ENCODE peak calls at places on chromosomes 11 and 22, in six cellular contexts. C is lower lobe of right lung, G is trophoblast cell, B is substantia nigra, H is cardiac muscle cell, F is H9. O is an unnamed sample.

GRCh38 chr11:67356867-67357561 is 3.7 kb upstream of the POLD4 start:
- DNase-seq in C (peak), G (peak), B (no peak), H (peak), F (peak), O (peak)

GRCh38 chr22:17096095-17096494 is 11.3 kb downstream of the IL17RA start:
- DNase-seq in C (no peak), G (no peak), B (no peak), H (no peak), F (no peak), O (no peak)

GRCh38 chr11:68550485-68550817 is 89.9 kb downstream of the PPP6R3 start:
- DNase-seq in C (no peak), G (no peak), B (no peak), H (peak), F (no peak), O (no peak)

GRCh38 chr11:119676461-119677020 is 52.5 kb downstream of the NECTIN1 start:
- DNase-seq in C (no peak), G (no peak), B (no peak), H (peak), F (no peak), O (no peak)

GRCh38 chr11:28836285-28837081 is 728.3 kb downstream of the METTL15 start:
- DNase-seq in C (no peak), G (no peak), B (no peak), H (peak), F (no peak), O (no peak)

GRCh38 chr11:19349340-19350025 is 108.7 kb upstream of the E2F8 start:
- DNase-seq in C (no peak), G (no peak), B (no peak), H (peak), F (no peak), O (no peak)

GRCh38 chr11:92838655-92839334 is 130.7 kb upstream of the MTNR1B start:
- DNase-seq in C (no peak), G (no peak), B (no peak), H (no peak), F (peak), O (no peak)

GRCh38 chr11:64117763-64118459 is 48.0 kb downstream of the MACROD1 start:
- DNase-seq in C (no peak), G (no peak), B (no peak), H (no peak), F (no peak), O (no peak)

GRCh38 chr11:2207773-2208621 is 36.4 kb upstream of the TH start:
- DNase-seq in C (no peak), G (peak), B (no peak), H (no peak), F (peak), O (peak)

GRCh38 chr11:75174781-75175370 is 24.0 kb downstream of the SLCO2B1 start:
- DNase-seq in C (peak), G (no peak), B (no peak), H (no peak), F (no peak), O (no peak)

GRCh38 chr22:46466255-46466676 is 71.2 kb downstream of the CELSR1 start:
- DNase-seq in C (no peak), G (no peak), B (no peak), H (no peak), F (no peak), O (no peak)

GRCh38 chr22:23163665-23164064 is 16.6 kb upstream of the BCR start:
- DNase-seq in C (no peak), G (no peak), B (peak), H (no peak), F (no peak), O (no peak)

DNA sequence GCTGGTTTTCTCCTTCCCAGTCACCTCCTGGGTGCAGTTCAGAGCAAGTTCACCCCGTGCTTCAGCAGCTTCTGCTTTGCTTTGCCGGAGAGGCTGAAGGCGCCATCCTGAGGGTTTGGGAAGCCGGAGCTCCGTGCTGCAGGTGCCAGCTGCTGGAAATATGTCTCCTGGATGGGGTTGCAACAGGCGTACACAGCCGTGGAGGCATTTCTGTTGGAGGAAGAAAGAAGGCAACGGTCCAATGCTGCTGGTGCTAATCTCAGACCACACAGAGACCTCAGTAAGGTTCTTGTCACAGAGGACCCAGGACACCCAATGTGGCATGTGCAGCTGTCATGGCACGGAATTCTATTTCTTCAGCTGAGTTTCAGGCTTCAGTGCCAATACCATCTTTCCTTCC is 24.1 kb downstream of the ASPHD2 start:
- DNase-seq in C (no peak), G (no peak), B (no peak), H (no peak), F (no peak), O (no peak)
- H3K27ac ChIP-seq in C (no peak), G (no peak), B (no peak), H (no peak), F (no peak), O (peak)

DNA sequence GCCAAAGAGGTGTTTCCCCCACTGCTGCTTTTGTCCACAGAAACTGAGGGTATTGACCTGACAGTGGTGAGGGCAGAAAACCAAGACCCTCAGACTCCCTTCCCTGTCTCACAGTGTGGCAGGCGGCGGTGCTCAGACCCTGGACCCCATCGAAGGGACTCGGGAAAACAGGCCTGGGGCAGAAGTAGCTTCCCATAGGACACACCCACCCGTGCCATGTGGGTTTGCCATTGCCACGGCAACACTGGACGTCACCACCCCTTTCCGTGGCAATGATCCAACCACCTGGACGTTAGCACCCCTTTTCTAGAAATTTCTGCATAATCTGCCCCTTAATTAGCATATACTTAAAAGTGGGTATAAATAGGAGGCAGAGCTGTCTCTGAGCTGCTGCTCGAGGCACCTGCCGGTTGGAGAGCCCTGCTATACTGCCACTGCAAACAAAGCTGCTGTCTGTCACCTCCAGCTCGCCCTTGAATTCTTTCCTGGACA is 10.6 kb downstream of the MLC1 start:
- DNase-seq in C (no peak), G (no peak), B (no peak), H (peak), F (peak), O (no peak)
- H3K27ac ChIP-seq in C (no peak), G (no peak), B (no peak), H (no peak), F (no peak), O (no peak)

GRCh38 chr11:44777537-44778199 is 50.9 kb downstream of the TSPAN18 start:
- DNase-seq in C (peak), G (no peak), B (no peak), H (no peak), F (no peak), O (peak)
- H3K27ac ChIP-seq in C (no peak), G (no peak), B (no peak), H (no peak), F (no peak), O (peak)

GRCh38 chr11:83568474-83568873 is 282.3 kb upstream of the CCDC90B start:
- DNase-seq in C (no peak), G (no peak), B (no peak), H (no peak), F (no peak), O (no peak)
- H3K27ac ChIP-seq in C (no peak), G (no peak), B (no peak), H (no peak), F (no peak), O (no peak)

DNA sequence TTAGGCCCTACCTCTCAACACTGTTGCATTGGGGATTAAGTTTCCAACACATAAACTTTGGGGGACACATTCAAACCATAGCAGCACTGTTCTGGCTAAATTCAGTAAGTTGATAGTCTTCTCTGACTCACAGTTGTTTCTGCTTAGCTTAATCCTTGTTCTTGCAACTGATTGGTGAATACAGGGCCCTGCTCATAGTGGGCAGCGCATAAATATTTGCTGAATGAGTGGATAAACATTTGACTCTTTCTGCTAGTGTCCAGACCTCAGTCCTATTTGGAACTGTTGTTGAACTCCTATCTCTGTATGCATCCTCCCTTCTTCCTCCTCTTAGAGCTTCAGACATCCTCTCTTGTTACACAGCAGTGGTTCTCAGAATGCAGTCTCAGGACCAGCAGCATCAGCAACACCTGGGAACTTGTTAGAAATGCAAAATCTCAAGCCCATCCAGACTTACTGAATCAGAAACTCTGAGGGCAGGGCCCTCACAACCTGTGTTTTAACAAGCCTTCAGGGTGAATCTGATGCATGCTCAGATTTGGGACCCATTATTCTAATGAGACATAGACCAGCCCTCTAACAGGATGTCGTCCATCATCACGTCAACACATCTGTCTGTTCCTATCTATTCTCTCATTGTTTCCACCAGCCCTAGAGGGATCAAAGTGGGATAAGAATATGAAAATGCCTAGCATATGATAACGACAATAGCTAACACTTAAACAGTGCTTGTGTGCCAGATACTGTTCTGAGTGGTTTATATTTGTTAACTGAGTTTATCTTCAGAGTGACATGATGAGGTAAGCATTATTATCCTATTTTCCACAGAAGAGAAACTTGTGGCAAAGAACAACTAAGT is 22.3 kb downstream of the SPON1 start:
- DNase-seq in C (no peak), G (no peak), B (no peak), H (peak), F (no peak), O (no peak)
- H3K27ac ChIP-seq in C (no peak), G (no peak), B (no peak), H (no peak), F (no peak), O (no peak)

GRCh38 chr11:43924112-43924855 is 18.2 kb upstream of the C11orf96 start:
- DNase-seq in C (no peak), G (peak), B (no peak), H (no peak), F (peak), O (no peak)

GRCh38 chr11:43927925-43928707 is 14.3 kb upstream of the C11orf96 start:
- DNase-seq in C (no peak), G (no peak), B (no peak), H (no peak), F (no peak), O (no peak)

GRCh38 chr11:43925063-43925931 is 17.1 kb upstream of the C11orf96 start:
- DNase-seq in C (no peak), G (no peak), B (no peak), H (no peak), F (no peak), O (no peak)

GRCh38 chr11:43927070-43927469 is 15.4 kb upstream of the C11orf96 start:
- DNase-seq in C (no peak), G (no peak), B (no peak), H (no peak), F (no peak), O (no peak)

GRCh38 chr11:43925932-43926505 is 16.4 kb upstream of the C11orf96 start:
- DNase-seq in C (no peak), G (no peak), B (no peak), H (no peak), F (no peak), O (no peak)
- H3K27ac ChIP-seq in C (no peak), G (no peak), B (no peak), H (no peak), F (no peak), O (no peak)

GRCh38 chr11:66267039-66267378 is 1.4 kb upstream of the RAB1B start:
- DNase-seq in C (no peak), G (no peak), B (no peak), H (no peak), F (no peak), O (peak)

GRCh38 chr11:66264893-66265292 is 3.5 kb upstream of the RAB1B start:
- DNase-seq in C (no peak), G (no peak), B (no peak), H (no peak), F (peak), O (peak)

GRCh38 chr11:66265531-66266377 is 2.7 kb upstream of the RAB1B start:
- DNase-seq in C (no peak), G (no peak), B (no peak), H (no peak), F (no peak), O (no peak)

GRCh38 chr11:66267379-66268209 is 845 bp upstream of the RAB1B start:
- DNase-seq in C (peak), G (peak), B (peak), H (peak), F (peak), O (peak)

DNA sequence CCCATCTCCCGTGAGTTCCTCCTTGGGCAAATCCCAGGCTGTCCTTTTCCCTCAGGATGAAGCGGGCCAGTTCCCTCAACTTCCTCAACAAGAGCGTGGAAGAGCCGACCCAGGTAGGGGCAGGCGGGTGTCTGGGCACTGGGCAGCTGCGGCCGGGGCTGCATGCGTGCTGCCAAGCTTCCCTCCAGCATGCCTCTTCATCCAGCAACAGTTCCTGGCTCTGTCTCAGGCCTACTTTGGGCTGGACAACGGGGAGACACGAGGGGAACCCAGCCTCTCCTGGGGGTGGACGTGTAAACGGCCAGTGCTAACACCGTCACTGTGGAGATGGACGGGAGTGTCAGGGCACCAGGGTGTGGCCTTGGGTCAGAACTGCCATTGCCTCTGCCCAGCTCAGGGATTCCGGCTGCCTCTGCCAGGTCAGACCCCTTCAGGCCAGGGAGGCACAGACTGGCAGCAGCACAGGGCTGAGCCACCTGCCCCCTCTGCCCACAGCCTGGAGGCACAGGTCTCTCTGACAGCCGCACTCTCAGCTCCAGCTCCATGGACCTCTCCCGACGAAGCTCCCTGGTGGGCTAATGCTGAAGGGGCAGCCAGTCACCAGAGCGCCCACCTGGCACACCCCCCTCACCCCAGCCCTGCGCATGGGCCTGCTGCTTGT is 1.9 kb upstream of the RAB1B start:
- DNase-seq in C (no peak), G (no peak), B (no peak), H (no peak), F (no peak), O (no peak)
- H3K27ac ChIP-seq in C (peak), G (no peak), B (peak), H (peak), F (no peak), O (peak)

GRCh38 chr11:45090607-45091006 is 55.8 kb upstream of the PRDM11 start:
- DNase-seq in C (no peak), G (no peak), B (no peak), H (no peak), F (no peak), O (no peak)

GRCh38 chr11:45087761-45088160 is 58.7 kb upstream of the PRDM11 start:
- DNase-seq in C (no peak), G (peak), B (no peak), H (no peak), F (no peak), O (no peak)

GRCh38 chr11:45091563-45092392 is 54.7 kb upstream of the PRDM11 start:
- DNase-seq in C (no peak), G (peak), B (no peak), H (peak), F (peak), O (peak)

GRCh38 chr11:45089251-45089650 is 57.2 kb upstream of the PRDM11 start:
- DNase-seq in C (no peak), G (peak), B (no peak), H (peak), F (no peak), O (no peak)

GRCh38 chr11:45089845-45090499 is 56.5 kb upstream of the PRDM11 start:
- DNase-seq in C (no peak), G (no peak), B (no peak), H (peak), F (peak), O (peak)
- H3K27ac ChIP-seq in C (no peak), G (no peak), B (no peak), H (no peak), F (no peak), O (no peak)

GRCh38 chr22:30402036-30402759 is 5.4 kb downstream of the SEC14L2 start:
- DNase-seq in C (no peak), G (no peak), B (no peak), H (peak), F (no peak), O (no peak)

GRCh38 chr22:30404307-30404706 is 7.5 kb downstream of the SEC14L2 start:
- DNase-seq in C (no peak), G (no peak), B (no peak), H (no peak), F (no peak), O (no peak)

GRCh38 chr22:30405731-30406130 is 8.9 kb downstream of the SEC14L2 start:
- DNase-seq in C (no peak), G (no peak), B (no peak), H (no peak), F (no peak), O (no peak)

GRCh38 chr22:30408388-30409101 is 11.7 kb downstream of the SEC14L2 start:
- DNase-seq in C (no peak), G (no peak), B (no peak), H (no peak), F (no peak), O (no peak)

GRCh38 chr22:30406400-30406799 is 9.6 kb downstream of the SEC14L2 start:
- DNase-seq in C (no peak), G (no peak), B (no peak), H (no peak), F (no peak), O (no peak)
- H3K27ac ChIP-seq in C (no peak), G (no peak), B (no peak), H (no peak), F (no peak), O (no peak)

GRCh38 chr11:35323076-35323868 is 96.1 kb downstream of the SLC1A2 start:
- DNase-seq in C (no peak), G (peak), B (no peak), H (no peak), F (no peak), O (no peak)

GRCh38 chr11:35326266-35326879 is 93.0 kb downstream of the SLC1A2 start:
- DNase-seq in C (no peak), G (no peak), B (no peak), H (no peak), F (no peak), O (no peak)

GRCh38 chr11:35324981-35325380 is 94.4 kb downstream of the SLC1A2 start:
- DNase-seq in C (no peak), G (no peak), B (no peak), H (no peak), F (no peak), O (no peak)

GRCh38 chr11:35322321-35322979 is 96.9 kb downstream of the SLC1A2 start:
- DNase-seq in C (no peak), G (peak), B (no peak), H (no peak), F (no peak), O (no peak)

DNA sequence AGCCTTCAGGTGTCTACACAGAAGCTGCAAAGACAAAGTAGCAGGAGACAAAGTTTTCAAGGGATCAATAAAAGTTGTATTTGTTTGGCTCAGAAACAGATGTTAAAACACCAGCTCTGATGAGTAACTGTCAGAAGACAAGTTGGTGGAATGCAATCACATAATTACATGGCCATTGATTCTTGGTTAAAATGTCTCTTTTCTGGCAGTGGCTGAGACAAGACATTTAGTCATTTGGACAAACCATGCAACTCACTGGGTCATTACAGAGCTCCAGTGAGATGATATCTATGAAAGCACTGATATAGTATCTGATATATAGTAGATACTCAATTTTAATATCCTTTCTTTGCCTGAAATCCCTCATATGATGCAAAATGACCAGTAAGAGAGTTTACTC is 95.2 kb downstream of the SLC1A2 start:
- DNase-seq in C (no peak), G (no peak), B (no peak), H (no peak), F (no peak), O (no peak)
- H3K27ac ChIP-seq in C (no peak), G (no peak), B (no peak), H (no peak), F (no peak), O (no peak)